ENCODE peak calls at places on chromosomes 12 and 14, in five cellular contexts. One of them, this sample, is unnamed.

GRCh38 chr12:120131116-120131515 is 14.6 kb upstream of the RAB35 start:
- DNase-seq in cardiac muscle cell: no peak
- DNase-seq in CD8-positive, alpha-beta T cell: no peak
- DNase-seq in lung: no peak
- DNase-seq in lower lobe of right lung: no peak
- DNase-seq in this sample: no peak

GRCh38 chr14:91337699-91338335 is 79.8 kb downstream of the CCDC88C start:
- DNase-seq in cardiac muscle cell: no peak
- DNase-seq in CD8-positive, alpha-beta T cell: no peak
- DNase-seq in lung: no peak
- DNase-seq in lower lobe of right lung: no peak
- DNase-seq in this sample: no peak

GRCh38 chr12:106455100-106455499 is 97.6 kb downstream of the POLR3B start:
- DNase-seq in cardiac muscle cell: no peak
- DNase-seq in CD8-positive, alpha-beta T cell: no peak
- DNase-seq in lung: no peak
- DNase-seq in lower lobe of right lung: no peak
- DNase-seq in this sample: no peak

GRCh38 chr14:94307410-94307992 is 14.4 kb upstream of the SERPINA10 start:
- DNase-seq in cardiac muscle cell: no peak
- DNase-seq in CD8-positive, alpha-beta T cell: no peak
- DNase-seq in lung: no peak
- DNase-seq in lower lobe of right lung: no peak
- DNase-seq in this sample: no peak

GRCh38 chr12:26226629-26227375 is 31.4 kb downstream of the SSPN start:
- DNase-seq in cardiac muscle cell: peak; percentile 33
- DNase-seq in CD8-positive, alpha-beta T cell: no peak
- DNase-seq in lung: no peak
- DNase-seq in lower lobe of right lung: no peak
- DNase-seq in this sample: no peak

GRCh38 chr12:39824505-39825198 is 205.0 kb upstream of the ABCD2 start:
- DNase-seq in cardiac muscle cell: peak; percentile 81
- DNase-seq in CD8-positive, alpha-beta T cell: no peak
- DNase-seq in lung: no peak
- DNase-seq in lower lobe of right lung: no peak
- DNase-seq in this sample: no peak

GRCh38 chr12:43976027-43976426 is 140.1 kb downstream of the TMEM117 start:
- DNase-seq in cardiac muscle cell: no peak
- DNase-seq in CD8-positive, alpha-beta T cell: no peak
- DNase-seq in lung: no peak
- DNase-seq in lower lobe of right lung: no peak
- DNase-seq in this sample: no peak

GRCh38 chr14:47389520-47389919 is 285.9 kb downstream of the MDGA2 start:
- DNase-seq in cardiac muscle cell: no peak
- DNase-seq in CD8-positive, alpha-beta T cell: no peak
- DNase-seq in lung: no peak
- DNase-seq in lower lobe of right lung: no peak
- DNase-seq in this sample: no peak

DNA sequence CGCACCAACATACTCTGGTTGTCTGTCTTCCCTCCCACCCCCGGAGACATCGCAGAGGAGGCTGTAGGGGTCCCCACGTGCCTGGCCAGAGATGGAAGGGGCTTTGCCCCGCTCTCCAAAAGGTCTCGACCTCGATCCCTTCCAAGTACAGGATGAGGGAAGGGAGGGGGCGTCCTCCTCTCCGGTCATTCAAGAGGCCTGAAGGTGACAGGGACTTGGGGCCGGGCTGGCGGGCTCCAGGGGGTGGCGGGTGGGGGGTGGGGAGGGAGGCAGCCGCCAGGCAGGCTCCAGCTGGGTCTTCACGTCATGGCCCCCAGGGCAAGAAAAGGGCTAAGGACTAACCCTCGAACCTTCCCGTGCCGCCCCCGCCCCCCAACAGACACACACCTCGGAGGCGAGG is 15.1 kb downstream of the TBX3 start:
- DNase-seq in cardiac muscle cell: no peak
- DNase-seq in CD8-positive, alpha-beta T cell: no peak
- DNase-seq in lung: no peak
- DNase-seq in lower lobe of right lung: no peak
- DNase-seq in this sample: no peak
- H3K27ac ChIP-seq in cardiac muscle cell: no peak overlapping the region
- H3K27ac ChIP-seq in CD8-positive, alpha-beta T cell: no peak overlapping the region
- H3K27ac ChIP-seq in lung: peak overlapping the region; percentile 86
- H3K27ac ChIP-seq in lower lobe of right lung: peak overlapping the region; percentile 84
- H3K27ac ChIP-seq in this sample: no peak overlapping the region

DNA sequence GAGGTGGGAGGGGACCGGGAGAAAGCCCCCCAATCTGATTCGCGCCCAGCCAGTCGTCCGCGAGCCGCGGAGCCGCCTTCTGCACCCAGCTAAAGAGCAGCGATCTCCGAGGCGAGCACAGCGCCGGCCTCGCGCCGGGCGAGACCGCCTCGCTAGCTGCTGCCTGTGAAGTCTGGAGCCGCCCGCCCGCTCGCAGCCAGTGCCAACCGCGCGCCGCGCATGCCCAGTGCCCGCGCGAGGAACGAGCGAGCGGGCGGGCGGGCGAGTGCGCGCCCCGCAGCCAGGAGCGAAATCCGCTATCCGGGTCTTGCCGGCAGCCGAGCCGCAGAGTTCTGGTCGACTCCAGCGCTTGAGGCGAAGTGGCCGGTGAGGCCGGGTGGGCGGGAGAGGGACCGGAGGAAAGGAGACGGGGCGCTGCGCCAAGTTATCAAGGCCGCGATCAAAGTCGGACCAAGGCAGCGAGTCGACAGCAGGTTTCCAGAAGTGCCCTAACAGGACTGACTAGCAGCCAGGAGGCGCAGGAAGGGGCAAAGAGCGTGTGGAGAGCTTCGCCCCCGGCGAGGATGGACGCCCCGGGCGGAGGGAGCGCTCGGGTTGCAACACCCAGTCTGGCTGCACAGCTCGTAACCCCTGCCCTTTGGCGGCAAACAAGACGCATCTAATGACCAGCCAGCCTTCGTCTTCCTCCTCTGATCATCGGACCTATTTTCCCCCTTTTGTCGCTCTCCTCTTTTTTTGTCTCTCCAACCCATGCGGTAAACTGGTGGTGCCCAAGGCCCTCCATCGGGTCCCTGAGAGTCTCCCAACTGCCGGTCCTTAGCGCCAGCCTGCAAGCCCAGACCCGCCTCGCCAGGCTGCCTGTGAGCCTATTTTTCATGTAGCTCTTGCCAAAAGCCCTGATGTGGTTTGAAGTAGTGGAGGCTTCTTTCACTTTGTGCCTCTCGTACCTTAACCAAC is at the start of gene EPS8:
- DNase-seq in cardiac muscle cell: peak; percentile 96
- DNase-seq in CD8-positive, alpha-beta T cell: peak; percentile 84
- DNase-seq in lung: peak; percentile 90
- DNase-seq in lower lobe of right lung: peak; percentile 94
- DNase-seq in this sample: peak; percentile 84
- H3K27me3 ChIP-seq in cardiac muscle cell: peaks cover 45% of the 10 kb centered on the region
- H3K27me3 ChIP-seq in CD8-positive, alpha-beta T cell: peaks cover 8% of the 10 kb centered on the region
- H3K27me3 ChIP-seq in lung: no peaks in the 10 kb centered on the region
- H3K27me3 ChIP-seq in lower lobe of right lung: no peaks in the 10 kb centered on the region
- H3K27me3 ChIP-seq in this sample: peaks cover 38% of the 10 kb centered on the region

GRCh38 chr14:33855672-33856071 is 95.2 kb downstream of the EGLN3 start:
- DNase-seq in cardiac muscle cell: no peak
- DNase-seq in CD8-positive, alpha-beta T cell: no peak
- DNase-seq in lung: no peak
- DNase-seq in lower lobe of right lung: no peak
- DNase-seq in this sample: no peak
- TF ChIP-seq CTCF in cardiac muscle cell: no peak
- TF ChIP-seq CTCF in CD8-positive, alpha-beta T cell: no peak
- TF ChIP-seq CTCF in lung: no peak
- TF ChIP-seq CTCF in lower lobe of right lung: no peak
- TF ChIP-seq CTCF in this sample: no peak

GRCh38 chr12:53388932-53389331 is 9.0 kb downstream of the SP1 start:
- DNase-seq in cardiac muscle cell: no peak
- DNase-seq in CD8-positive, alpha-beta T cell: no peak
- DNase-seq in lung: no peak
- DNase-seq in lower lobe of right lung: no peak
- DNase-seq in this sample: no peak

GRCh38 chr12:53391667-53392244 is 11.8 kb downstream of the SP1 start:
- DNase-seq in cardiac muscle cell: no peak
- DNase-seq in CD8-positive, alpha-beta T cell: no peak
- DNase-seq in lung: no peak
- DNase-seq in lower lobe of right lung: no peak
- DNase-seq in this sample: no peak

DNA sequence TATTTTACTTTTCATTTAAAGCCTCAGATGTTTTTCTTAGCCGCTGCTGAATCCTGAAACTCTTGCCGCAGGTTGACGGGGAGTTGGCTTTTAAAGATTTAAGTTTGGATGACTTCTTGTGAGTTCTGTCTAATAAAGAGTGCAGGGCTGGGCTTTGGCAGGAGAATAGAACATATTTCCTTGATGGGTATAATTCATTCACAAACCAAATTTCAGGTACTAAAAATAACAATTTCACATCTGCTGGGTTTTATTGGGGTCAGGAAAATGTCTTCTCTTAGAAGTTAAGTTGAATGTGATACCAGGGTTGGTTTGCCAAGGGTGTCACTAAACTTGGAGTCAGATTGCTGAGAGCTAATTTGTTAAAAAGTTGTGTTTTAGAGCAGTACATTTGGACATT is 9.7 kb downstream of the SP1 start:
- DNase-seq in cardiac muscle cell: no peak
- DNase-seq in CD8-positive, alpha-beta T cell: no peak
- DNase-seq in lung: no peak
- DNase-seq in lower lobe of right lung: no peak
- DNase-seq in this sample: no peak
- H3K27ac ChIP-seq in cardiac muscle cell: peak overlapping the region; percentile 53
- H3K27ac ChIP-seq in CD8-positive, alpha-beta T cell: no peak overlapping the region
- H3K27ac ChIP-seq in lung: no peak overlapping the region
- H3K27ac ChIP-seq in lower lobe of right lung: no peak overlapping the region
- H3K27ac ChIP-seq in this sample: no peak overlapping the region

DNA sequence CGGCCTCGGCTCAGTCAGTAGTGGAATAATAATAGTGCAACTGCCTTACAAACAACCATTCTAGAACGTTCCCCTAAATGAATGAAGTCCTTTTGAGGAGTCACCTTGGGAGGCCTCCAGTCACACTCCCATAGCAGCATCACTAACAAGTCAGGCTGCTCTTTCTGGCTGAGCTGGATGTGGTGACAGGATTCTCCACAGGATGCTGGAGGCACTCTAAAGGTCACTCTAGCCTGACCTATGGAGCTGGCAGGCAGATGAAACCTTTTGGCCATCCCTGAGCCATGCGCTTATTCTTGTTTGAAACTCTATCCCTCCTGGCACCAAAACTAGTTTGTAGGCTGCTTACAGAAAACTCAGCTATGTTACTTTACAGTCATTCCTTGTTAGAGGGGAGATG is 17.9 kb upstream of the TFCP2 start:
- DNase-seq in cardiac muscle cell: no peak
- DNase-seq in CD8-positive, alpha-beta T cell: no peak
- DNase-seq in lung: no peak
- DNase-seq in lower lobe of right lung: no peak
- DNase-seq in this sample: no peak
- H3K27me3 ChIP-seq in cardiac muscle cell: no peaks in the 10 kb centered on the region
- H3K27me3 ChIP-seq in CD8-positive, alpha-beta T cell: no peaks in the 10 kb centered on the region
- H3K27me3 ChIP-seq in lung: no peaks in the 10 kb centered on the region
- H3K27me3 ChIP-seq in lower lobe of right lung: no peaks in the 10 kb centered on the region
- H3K27me3 ChIP-seq in this sample: no peaks in the 10 kb centered on the region

DNA sequence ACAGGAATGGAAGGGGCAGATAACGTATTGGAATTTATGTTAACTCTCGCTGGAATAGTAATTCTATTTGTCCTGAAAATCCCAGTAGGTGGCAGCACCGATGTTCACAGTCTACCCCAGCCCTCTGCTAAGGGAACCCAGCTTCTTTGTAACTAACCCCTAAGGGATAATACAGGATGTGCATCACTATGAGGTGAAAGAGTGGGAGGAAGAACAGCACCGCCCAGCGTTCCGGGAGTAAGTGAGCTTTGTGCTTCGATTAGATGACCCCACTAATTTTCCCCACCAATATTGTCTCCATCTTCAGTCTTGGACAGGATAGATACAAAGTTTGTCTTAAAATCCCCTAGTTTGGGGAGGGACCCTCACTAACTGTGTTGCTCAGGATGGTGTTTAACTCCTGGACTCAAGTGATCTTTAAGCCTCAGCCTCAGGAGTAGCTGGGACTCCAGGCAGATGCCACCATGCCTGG is 2.7 kb downstream of the SLC2A3 start:
- DNase-seq in cardiac muscle cell: peak; percentile 96
- DNase-seq in CD8-positive, alpha-beta T cell: peak; percentile 82
- DNase-seq in lung: peak; percentile 74
- DNase-seq in lower lobe of right lung: peak; percentile 66
- DNase-seq in this sample: peak; percentile 64
- TF ChIP-seq CTCF in cardiac muscle cell: peak; percentile 69
- TF ChIP-seq CTCF in CD8-positive, alpha-beta T cell: peak; percentile 74
- TF ChIP-seq CTCF in lung: peak; percentile 34
- TF ChIP-seq CTCF in lower lobe of right lung: peak; percentile 68
- TF ChIP-seq CTCF in this sample: peak; percentile 87

GRCh38 chr14:75127903-75128595 is 1.2 kb upstream of the NEK9 start:
- DNase-seq in cardiac muscle cell: no peak
- DNase-seq in CD8-positive, alpha-beta T cell: no peak
- DNase-seq in lung: no peak
- DNase-seq in lower lobe of right lung: no peak
- DNase-seq in this sample: no peak
- H3K27ac ChIP-seq in cardiac muscle cell: no peak overlapping the region
- H3K27ac ChIP-seq in CD8-positive, alpha-beta T cell: no peak overlapping the region
- H3K27ac ChIP-seq in lung: no peak overlapping the region
- H3K27ac ChIP-seq in lower lobe of right lung: peak overlapping the region; percentile 99
- H3K27ac ChIP-seq in this sample: no peak overlapping the region